ENCODE peak calls at places on chromosomes 11 and 22, in four cellular contexts. A is lower leg skin, F is Peyer's patch, H is IMR-90. S is an unnamed sample.
A peak's percentile ranks its signal among the peaks of the same experiment; 100 is the strongest.

GRCh38 chr22:35334010-35334409 is 34.3 kb downstream of the TOM1 start:
- DNase-seq in A (no peak), F (no peak), H (no peak), S (no peak)

GRCh38 chr11:105181100-105181499 is 41.5 kb upstream of the CARD18 start:
- DNase-seq in A (no peak), F (no peak), H (peak; percentile 76), S (no peak)

GRCh38 chr11:84812351-84813083 is 814.6 kb downstream of the DLG2 start:
- DNase-seq in A (no peak), H (no peak), F (no peak), S (no peak)

GRCh38 chr11:12222099-12222751 is 111.8 kb downstream of the MICAL2 start:
- DNase-seq in A (no peak), F (peak; percentile 70), H (no peak), S (peak; percentile 54)

GRCh38 chr11:8812438-8812837 is 98.6 kb upstream of the AKIP1 start:
- DNase-seq in F (no peak), A (peak; percentile 52), H (no peak), S (peak; percentile 84)

GRCh38 chr11:57624864-57625263 is 24.8 kb downstream of the YPEL4 start:
- DNase-seq in H (no peak), A (no peak), F (no peak), S (no peak)

GRCh38 chr22:46001426-46002106 is 24.6 kb upstream of the WNT7B start:
- DNase-seq in F (peak; percentile 42), A (no peak), H (no peak), S (peak; percentile 65)

GRCh38 chr22:31089101-31090100 is 8.3 kb downstream of the SMTN start:
- DNase-seq in H (no peak), A (no peak), F (peak; percentile 68), S (no peak)

GRCh38 chr11:94134651-94135512 is 6.2 kb downstream of the PANX1 start:
- DNase-seq in H (peak; percentile 96), F (no peak), A (peak; percentile 75), S (no peak)

GRCh38 chr11:67505605-67506396 is 638 bp upstream of the PITPNM1 start:
- DNase-seq in H (peak; percentile 78), F (peak; percentile 95), A (peak; percentile 89), S (peak; percentile 89)
- TF ChIP-seq POLR2A in H (no peak), F (peak; percentile 75), A (no peak), S (no peak)

GRCh38 chr11:130054966-130055365 is 14.7 kb upstream of the APLP2 start:
- DNase-seq in A (no peak), H (no peak), F (no peak), S (no peak)
- TF ChIP-seq POLR2A in A (no peak), H (no peak), F (no peak), S (no peak)

DNA sequence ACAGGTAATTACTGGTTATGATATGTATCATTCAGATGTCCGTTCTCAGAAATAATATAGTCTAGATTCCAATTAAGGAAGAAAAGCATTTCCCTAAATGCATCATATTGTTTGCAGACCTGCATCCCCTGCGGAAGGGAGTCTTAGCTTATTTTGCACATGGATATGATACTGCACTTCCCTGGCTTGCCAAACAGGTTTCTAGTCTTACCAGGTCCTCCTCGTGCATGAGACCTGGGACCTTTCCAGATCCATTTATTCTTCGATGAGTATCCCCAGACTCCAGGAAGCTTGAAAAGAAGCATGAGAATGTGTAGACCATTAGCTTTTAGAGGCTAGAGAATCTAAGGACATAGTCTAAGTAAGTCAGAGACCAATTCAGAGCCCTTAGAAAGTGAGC is 30.6 kb downstream of the CYB5R2 start:
- DNase-seq in F (no peak), H (no peak), A (no peak), S (no peak)
- TF ChIP-seq POLR2A in F (no peak), H (no peak), A (no peak), S (no peak)

GRCh38 chr11:61816736-61817455 is at the start of gene FADS1:
- DNase-seq in A (peak; percentile 63), F (peak; percentile 76), H (peak; percentile 92), S (peak; percentile 94)
- TF ChIP-seq POLR2A in A (no peak), F (no peak), H (peak; percentile 15), S (no peak)

GRCh38 chr11:75734491-75735180 is 17.0 kb downstream of the MOGAT2 start:
- DNase-seq in A (no peak), F (peak; percentile 87), H (no peak), S (peak; percentile 38)

GRCh38 chr11:75740681-75741080 is 23.0 kb downstream of the MOGAT2 start:
- DNase-seq in F (no peak), H (no peak), A (no peak), S (no peak)

GRCh38 chr11:75733346-75734107 is 15.9 kb downstream of the MOGAT2 start:
- DNase-seq in A (no peak), F (peak; percentile 65), H (no peak), S (peak; percentile 70)

GRCh38 chr11:75735181-75735845 is 17.7 kb downstream of the MOGAT2 start:
- DNase-seq in A (no peak), F (no peak), H (no peak), S (no peak)

GRCh38 chr11:75737314-75737713 is 19.7 kb downstream of the MOGAT2 start:
- DNase-seq in A (no peak), F (no peak), H (no peak), S (no peak)
- TF ChIP-seq POLR2A in A (no peak), F (no peak), H (no peak), S (no peak)

GRCh38 chr11:85951049-85951405 is 95.8 kb downstream of the CCDC83 start:
- DNase-seq in F (no peak), H (no peak), A (no peak), S (no peak)
- TF ChIP-seq POLR2A in F (no peak), H (no peak), A (no peak), S (no peak)